ENCODE peak calls at places on chromosomes 5 and 9, in five cellular contexts. V is mesothelial cell of epicardium; R is activated CD4-positive, alpha-beta T cell treated with anti-CD3 and anti-CD28 coated beads for 48 hours; U is M059J; Y is left kidney. Z is an unnamed sample.

GRCh38 chr9:117247271-117247670 is 167.6 kb downstream of the ASTN2 start:
- DNase-seq in V (no peak), R (no peak), U (peak; percentile 8), Y (peak; percentile 58), Z (no peak)

GRCh38 chr9:128917151-128917849 is 3.5 kb upstream of the PHYHD1 start:
- DNase-seq in V (no peak), R (no peak), U (peak; percentile 22), Y (no peak), Z (no peak)

GRCh38 chr5:106331415-106331814 is 1339.3 kb downstream of the EFNA5 start:
- DNase-seq in V (no peak), R (no peak), U (peak; percentile 90), Y (no peak), Z (no peak)

GRCh38 chr9:69442486-69442885 is 117.5 kb downstream of the ENTREP1 start:
- DNase-seq in V (no peak), R (no peak), U (no peak), Y (no peak), Z (no peak)

GRCh38 chr9:3534614-3535404 is 9.0 kb upstream of the RFX3 start:
- DNase-seq in V (no peak), R (no peak), U (no peak), Y (no peak), Z (no peak)

GRCh38 chr5:126452477-126452876 is 29.3 kb downstream of the GRAMD2B start:
- DNase-seq in V (no peak), R (no peak), U (peak; percentile 28), Y (no peak), Z (no peak)

GRCh38 chr5:121962347-121962670 is 534 bp downstream of the SRFBP1 start:
- DNase-seq in V (no peak), R (no peak), U (no peak), Y (no peak), Z (no peak)

GRCh38 chr5:6088706-6089105 is 289.6 kb downstream of the MED10 start:
- DNase-seq in V (no peak), R (no peak), U (no peak), Y (no peak), Z (no peak)

GRCh38 chr9:14281136-14281795 is 32.7 kb downstream of the NFIB start:
- DNase-seq in V (no peak), R (no peak), U (peak; percentile 37), Y (no peak), Z (no peak)

GRCh38 chr9:69214939-69215338 is 40.9 kb downstream of the TJP2 start:
- DNase-seq in V (no peak), R (no peak), U (no peak), Y (no peak), Z (no peak)

GRCh38 chr9:94971378-94972131 is 245.1 kb downstream of the AOPEP start:
- DNase-seq in V (no peak), R (no peak), U (no peak), Y (peak; percentile 90), Z (no peak)

GRCh38 chr9:76818271-76818670 is 54.0 kb downstream of the PCA3 start:
- DNase-seq in V (no peak), R (no peak), U (peak; percentile 100), Y (peak; percentile 52), Z (no peak)

GRCh38 chr5:103119067-103119764 is 722 bp downstream of the GIN1 start:
- DNase-seq in V (no peak), R (no peak), U (no peak), Y (no peak), Z (no peak)

GRCh38 chr5:87899109-87900100 is 369.2 kb downstream of the TMEM161B start:
- DNase-seq in V (no peak), R (no peak), U (peak; percentile 84), Y (peak; percentile 73), Z (no peak)

GRCh38 chr5:143413964-143414669 is 10.6 kb upstream of the NR3C1 start:
- DNase-seq in V (no peak), R (no peak), U (no peak), Y (no peak), Z (no peak)

GRCh38 chr5:176694146-176694545 is 46.9 kb downstream of the TSPAN17 start:
- DNase-seq in V (no peak), R (no peak), U (no peak), Y (no peak), Z (no peak)

GRCh38 chr5:78648359-78649219 is at the start of gene LHFPL2:
- DNase-seq in V (peak; percentile 83), R (peak; percentile 46), U (peak; percentile 67), Y (peak; percentile 98), Z (peak; percentile 34)

GRCh38 chr9:133683494-133684460 is 47.6 kb downstream of the DBH start:
- DNase-seq in V (no peak), R (peak; percentile 64), U (no peak), Y (peak; percentile 70), Z (peak; percentile 65)

GRCh38 chr5:151047814-151048425 is 27.5 kb downstream of the GPX3 start:
- DNase-seq in V (no peak), R (peak; percentile 35), U (no peak), Y (peak; percentile 53), Z (no peak)

GRCh38 chr9:108835831-108836230 is 20.0 kb downstream of the ACTL7B start:
- DNase-seq in V (no peak), R (no peak), U (peak; percentile 41), Y (no peak), Z (no peak)

GRCh38 chr9:131645078-131645776 is 94.6 kb downstream of the RAPGEF1 start:
- DNase-seq in V (no peak), R (peak; percentile 41), U (peak; percentile 18), Y (peak; percentile 67), Z (no peak)

GRCh38 chr9:20508242-20508641 is 114.1 kb downstream of the MLLT3 start:
- DNase-seq in V (no peak), R (no peak), U (peak; percentile 57), Y (peak; percentile 21), Z (no peak)

GRCh38 chr9:36665921-36666429 is 93.3 kb downstream of the MELK start:
- DNase-seq in V (no peak), R (no peak), U (peak; percentile 84), Y (no peak), Z (no peak)

GRCh38 chr9:74281674-74282073 is 215.5 kb upstream of the RORB start:
- DNase-seq in V (no peak), R (peak; percentile 7), U (no peak), Y (no peak), Z (no peak)

GRCh38 chr9:22379272-22379671 is 67.4 kb upstream of the DMRTA1 start:
- DNase-seq in V (no peak), R (no peak), U (no peak), Y (peak; percentile 26), Z (no peak)

GRCh38 chr5:150105898-150106615 is 19.7 kb upstream of the CSF1R start:
- DNase-seq in V (no peak), R (no peak), U (no peak), Y (no peak), Z (no peak)

GRCh38 chr9:16154570-16155078 is 601.8 kb downstream of the CCDC171 start:
- DNase-seq in V (peak; percentile 75), R (peak; percentile 66), U (peak; percentile 58), Y (peak; percentile 85), Z (peak; percentile 67)

GRCh38 chr5:155850411-155850810 is 476.6 kb upstream of the SGCD start:
- DNase-seq in V (no peak), R (no peak), U (no peak), Y (no peak), Z (no peak)

GRCh38 chr9:136799854-136800657 is 3.9 kb downstream of the CCDC183 start:
- DNase-seq in V (peak; percentile 84), R (peak; percentile 90), U (peak; percentile 75), Y (peak; percentile 96), Z (peak; percentile 89)

GRCh38 chr5:138981606-138982005 is 106.5 kb upstream of the LRRTM2 start:
- DNase-seq in V (peak; percentile 27), R (peak; percentile 34), U (peak; percentile 63), Y (no peak), Z (peak; percentile 22)

GRCh38 chr9:12816656-12817101 is 41.9 kb downstream of the LURAP1L start:
- DNase-seq in V (no peak), R (no peak), U (no peak), Y (no peak), Z (no peak)

GRCh38 chr5:134430001-134430569 is 18.4 kb upstream of the CDKN2AIPNL start:
- DNase-seq in V (no peak), R (no peak), U (no peak), Y (no peak), Z (no peak)

GRCh38 chr9:22037954-22038690 is 29.0 kb upstream of the CDKN2B start:
- DNase-seq in V (no peak), R (no peak), U (peak; percentile 58), Y (peak; percentile 14), Z (no peak)

GRCh38 chr5:144139586-144139985 is 30.9 kb downstream of the YIPF5 start:
- DNase-seq in V (no peak), R (no peak), U (no peak), Y (peak; percentile 40), Z (no peak)

GRCh38 chr9:129206921-129207320 is 28.9 kb upstream of the IER5L start:
- DNase-seq in V (no peak), R (no peak), U (no peak), Y (no peak), Z (no peak)

GRCh38 chr5:74130141-74130897 is 504.3 kb downstream of the ARHGEF28 start:
- DNase-seq in V (no peak), R (no peak), U (no peak), Y (no peak), Z (no peak)

GRCh38 chr5:176836811-176837706 is 26.7 kb downstream of the UNC5A start:
- DNase-seq in V (no peak), R (no peak), U (no peak), Y (no peak), Z (no peak)

GRCh38 chr9:70795841-70796240 is 325.6 kb downstream of the TRPM3 start:
- DNase-seq in V (no peak), R (no peak), U (no peak), Y (no peak), Z (no peak)

GRCh38 chr9:137192859-137193258 is 4.4 kb downstream of the SSNA1 start:
- DNase-seq in V (no peak), R (no peak), U (no peak), Y (no peak), Z (no peak)